ENCODE peak calls at places on chromosomes 7 and 10, in five cellular contexts. F, M, Y, L and S are unnamed samples.

GRCh38 chr10:110057461-110057860 is 49.7 kb downstream of the ADD3 start:
- DNase-seq in F (no peak), M (no peak), Y (no peak), L (no peak), S (no peak)

GRCh38 chr10:124935946-124936345 is 6.0 kb upstream of the ZRANB1 start:
- DNase-seq in F (no peak), M (no peak), Y (no peak), L (no peak), S (no peak)

GRCh38 chr7:90896458-90896857 is 300.3 kb downstream of the CDK14 start:
- DNase-seq in F (no peak), M (no peak), Y (no peak), L (no peak), S (no peak)

GRCh38 chr7:135678612-135679575 is 16.6 kb downstream of the STMP1 start:
- DNase-seq in F (peak), M (no peak), Y (peak), L (no peak), S (peak)

GRCh38 chr7:95915731-95916130 is 143.4 kb downstream of the DYNC1I1 start:
- DNase-seq in F (no peak), M (no peak), Y (no peak), L (no peak), S (no peak)

GRCh38 chr10:57320416-57320815 is 947.3 kb downstream of the IPMK start:
- DNase-seq in F (no peak), M (no peak), Y (no peak), L (no peak), S (no peak)

GRCh38 chr10:117552759-117553158 is 10.2 kb downstream of the EMX2 start:
- DNase-seq in F (no peak), M (no peak), Y (no peak), L (no peak), S (no peak)

GRCh38 chr7:144378651-144379050 is 23.4 kb downstream of the ARHGEF5 start:
- DNase-seq in F (no peak), M (no peak), Y (no peak), L (no peak), S (no peak)

GRCh38 chr7:136251826-136252225 is 274.7 kb upstream of the MTPN start:
- DNase-seq in F (no peak), M (no peak), Y (no peak), L (no peak), S (no peak)

GRCh38 chr10:101002456-101002855 is 2.8 kb downstream of the LZTS2 start:
- DNase-seq in F (no peak), M (no peak), Y (no peak), L (no peak), S (no peak)

GRCh38 chr10:1696106-1696505 is 41.2 kb downstream of the ADARB2 start:
- DNase-seq in F (no peak), M (no peak), Y (no peak), L (no peak), S (no peak)

GRCh38 chr7:10122573-10123100 is 851.0 kb upstream of the PHF14 start:
- DNase-seq in F (peak), M (no peak), Y (peak), L (peak), S (no peak)

GRCh38 chr7:119254741-119255140 is 1018.2 kb upstream of the KCND2 start:
- DNase-seq in F (no peak), M (no peak), Y (no peak), L (no peak), S (no peak)

GRCh38 chr7:77698042-77698625 is 1.9 kb downstream of the RSBN1L start:
- DNase-seq in F (no peak), M (no peak), Y (no peak), L (no peak), S (no peak)

GRCh38 chr10:132392811-132393694 is 3.9 kb upstream of the PWWP2B start:
- DNase-seq in F (no peak), M (no peak), Y (no peak), L (no peak), S (no peak)

DNA sequence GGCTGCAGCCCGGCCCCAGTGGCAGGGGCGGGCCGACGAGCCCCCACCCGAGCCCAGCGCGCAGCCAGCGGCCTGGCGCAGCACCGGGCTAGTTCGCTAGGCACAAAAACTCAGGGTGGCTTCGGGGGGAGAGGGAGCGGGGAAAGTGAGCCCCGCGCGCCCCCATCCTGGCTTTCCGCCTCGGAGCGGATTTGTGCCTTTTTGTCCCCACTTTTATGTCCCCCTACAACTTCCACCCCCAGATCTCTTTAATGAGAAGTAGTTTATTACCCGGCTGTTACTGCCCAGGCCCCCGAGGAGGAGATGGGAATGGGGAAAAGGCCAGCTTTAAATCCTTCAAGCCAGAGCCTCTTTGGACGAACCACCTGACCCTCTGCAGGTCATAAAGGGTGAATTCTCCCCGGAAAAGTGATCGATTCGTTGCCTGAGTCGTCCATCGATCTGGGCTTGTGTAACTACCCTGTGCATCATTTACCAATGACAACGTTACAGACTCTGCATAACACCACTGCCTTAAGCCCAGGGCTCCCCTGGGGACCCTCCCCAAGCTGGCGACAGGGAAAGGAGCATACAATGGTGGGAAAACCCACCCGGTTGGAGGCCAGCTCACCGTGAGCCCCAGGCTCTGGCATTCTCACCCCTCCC is 598 bp upstream of the SH3PXD2A start:
- DNase-seq in F (no peak), M (no peak), Y (no peak), L (no peak), S (peak)
- H3K4me3 ChIP-seq in F (peak), M (peak), Y (peak), L (peak), S (peak)

GRCh38 chr10:128124813-128125403 is 1.3 kb downstream of the MKI67 start:
- DNase-seq in F (no peak), M (no peak), Y (no peak), L (no peak), S (no peak)
- H3K4me3 ChIP-seq in F (peak), M (peak), Y (peak), L (peak), S (no peak)

GRCh38 chr10:92593553-92594046 is 670 bp downstream of the KIF11 start:
- DNase-seq in F (peak), M (no peak), Y (no peak), L (no peak), S (no peak)

GRCh38 chr10:92590623-92591549 is 2.0 kb upstream of the KIF11 start:
- DNase-seq in F (peak), M (peak), Y (peak), L (peak), S (peak)

GRCh38 chr10:92594194-92594593 is 1.3 kb downstream of the KIF11 start:
- DNase-seq in F (no peak), M (no peak), Y (no peak), L (no peak), S (no peak)

GRCh38 chr10:92592761-92593552 is at the start of gene KIF11:
- DNase-seq in F (peak), M (peak), Y (peak), L (peak), S (peak)

DNA sequence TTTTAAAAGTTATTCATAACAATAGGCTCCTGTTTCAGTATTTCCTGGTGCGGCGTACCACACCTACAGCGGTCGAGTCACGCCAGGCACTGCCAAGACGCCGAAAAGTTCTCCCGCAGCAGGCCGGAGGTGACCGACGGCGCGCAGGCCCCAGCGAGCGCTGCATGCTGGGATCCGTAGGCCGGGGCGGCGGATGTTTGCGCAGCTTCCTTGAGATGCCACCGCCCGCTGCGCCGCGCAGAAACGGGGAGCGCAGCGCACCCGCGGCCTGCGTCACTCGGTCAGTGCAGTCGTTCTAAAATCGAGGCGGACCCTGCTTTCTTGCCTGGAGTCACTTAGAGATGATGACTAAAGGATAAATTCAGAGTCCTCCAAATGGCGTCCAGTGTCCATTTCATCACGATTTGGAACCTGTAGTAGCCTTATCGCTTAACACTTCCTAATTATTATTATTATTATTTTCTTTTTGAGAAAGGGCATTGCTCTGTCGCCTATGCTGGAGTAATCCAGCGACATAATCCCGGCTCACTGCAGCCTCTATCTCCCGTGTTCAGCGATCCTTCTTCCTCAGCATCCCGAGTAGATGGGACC is 1.3 kb upstream of the KIF11 start:
- DNase-seq in F (peak), M (peak), Y (peak), L (peak), S (peak)
- H3K4me3 ChIP-seq in F (peak), M (peak), Y (peak), L (peak), S (peak)

GRCh38 chr10:21747809-21748208 is 213.8 kb downstream of the MLLT10 start:
- DNase-seq in F (no peak), M (no peak), Y (no peak), L (no peak), S (no peak)
- H3K4me3 ChIP-seq in F (no peak), M (no peak), Y (no peak), L (no peak), S (no peak)

GRCh38 chr10:26861326-26861998 is 704 bp upstream of the ABI1 start:
- DNase-seq in F (no peak), M (no peak), Y (no peak), L (no peak), S (no peak)
- H3K4me3 ChIP-seq in F (no peak), M (peak), Y (peak), L (no peak), S (peak)

GRCh38 chr7:150981644-150982043 is 3.5 kb upstream of the KCNH2 start:
- DNase-seq in F (no peak), M (no peak), Y (no peak), L (no peak), S (no peak)

GRCh38 chr7:150977382-150978135 is 562 bp downstream of the KCNH2 start:
- DNase-seq in F (no peak), M (no peak), Y (no peak), L (no peak), S (no peak)

GRCh38 chr7:150980663-150981062 is 2.5 kb upstream of the KCNH2 start:
- DNase-seq in F (no peak), M (no peak), Y (no peak), L (no peak), S (no peak)

GRCh38 chr7:150978136-150978789 is at the start of gene KCNH2:
- DNase-seq in F (no peak), M (no peak), Y (no peak), L (peak), S (no peak)

GRCh38 chr7:150979706-150980390 is 1.7 kb upstream of the KCNH2 start:
- DNase-seq in F (no peak), M (no peak), Y (no peak), L (no peak), S (no peak)
- H3K4me3 ChIP-seq in F (no peak), M (no peak), Y (no peak), L (no peak), S (no peak)

GRCh38 chr10:129531195-129531968 is 64.3 kb downstream of the MGMT start:
- DNase-seq in F (peak), M (no peak), Y (peak), L (no peak), S (no peak)

GRCh38 chr10:129534826-129535225 is 67.8 kb downstream of the MGMT start:
- DNase-seq in F (no peak), M (no peak), Y (no peak), L (no peak), S (no peak)

GRCh38 chr10:129532838-129533237 is 65.8 kb downstream of the MGMT start:
- DNase-seq in F (no peak), M (no peak), Y (no peak), L (no peak), S (no peak)

GRCh38 chr10:129531969-129532660 is 65.1 kb downstream of the MGMT start:
- DNase-seq in F (peak), M (no peak), Y (peak), L (no peak), S (no peak)

GRCh38 chr10:129533281-129533680 is 66.2 kb downstream of the MGMT start:
- DNase-seq in F (no peak), M (no peak), Y (no peak), L (no peak), S (no peak)
- H3K4me3 ChIP-seq in F (no peak), M (no peak), Y (no peak), L (no peak), S (no peak)

DNA sequence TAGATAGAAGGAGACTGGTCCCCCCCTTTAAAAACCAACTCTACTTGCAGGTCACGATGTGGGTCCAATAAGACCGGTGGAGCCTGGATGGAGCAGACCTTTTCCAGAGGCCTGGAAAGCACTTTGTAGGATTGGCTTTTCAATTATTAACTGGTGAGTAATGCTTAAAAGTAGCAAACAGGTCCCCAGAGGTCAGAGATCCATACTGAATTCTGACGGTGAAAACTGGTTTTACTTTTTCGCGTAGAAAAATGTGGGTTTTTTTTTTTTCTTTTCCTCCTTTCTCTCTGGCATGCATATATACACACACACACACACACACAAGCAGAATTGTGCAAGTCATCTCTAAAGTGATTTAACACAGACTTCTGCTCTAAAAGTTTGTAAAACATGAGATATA is 75.0 kb upstream of the OGDHL start:
- DNase-seq in F (no peak), M (no peak), Y (peak), L (peak), S (no peak)
- H3K4me3 ChIP-seq in F (no peak), M (no peak), Y (no peak), L (no peak), S (no peak)